ENCODE peak calls at places on chromosome 12, in eight cellular contexts. A is breast epithelium; V is AG20443; T is natural killer cell; O is IMR-90; K is amniotic stem cell; E is stimulated activated CD8-positive, alpha-beta memory T cell treated with anti-CD3 and anti-CD28 coated beads, Interleukin-4, amount 100 ng/mL, for 48 hours; I is activated T-cell treated with anti-CD3 and anti-CD28 coated beads, Interleukin-2, amount 50 U/mL, for 72 hours. U is an unnamed sample.

GRCh38 chr12:6326316-6326959 is 15.4 kb downstream of the TNFRSF1A start:
- DNase-seq in K (no peak), T (no peak), I (no peak), E (no peak), O (peak; percentile 52), A (no peak), V (peak; percentile 76), U (peak; percentile 75)

GRCh38 chr12:92136021-92136735 is 9.5 kb downstream of the BTG1 start:
- DNase-seq in V (no peak), A (no peak), T (no peak), K (no peak), E (no peak), I (no peak), O (no peak), U (no peak)

GRCh38 chr12:106204312-106204711 is 43.5 kb downstream of the CKAP4 start:
- DNase-seq in T (no peak), V (no peak), A (no peak), I (no peak), E (no peak), O (no peak), K (no peak), U (no peak)

GRCh38 chr12:132356686-132357622 is 27.6 kb upstream of the GALNT9 start:
- DNase-seq in I (no peak), V (peak; percentile 93), A (peak; percentile 27), E (no peak), K (no peak), T (no peak), O (peak; percentile 16), U (peak; percentile 64)

GRCh38 chr12:12979731-12980259 is 20.3 kb downstream of the HEBP1 start:
- DNase-seq in V (peak; percentile 89), E (no peak), T (no peak), K (peak; percentile 94), I (no peak), O (peak; percentile 98), A (no peak), U (peak; percentile 95)

GRCh38 chr12:118183155-118183554 is 47.2 kb downstream of the PEBP1 start:
- DNase-seq in A (no peak), E (no peak), K (no peak), T (no peak), V (no peak), I (no peak), O (no peak), U (no peak)

GRCh38 chr12:19154696-19155095 is 25.2 kb downstream of the PLEKHA5 start:
- DNase-seq in K (no peak), I (no peak), V (no peak), O (no peak), T (no peak), E (no peak), A (no peak), U (no peak)

GRCh38 chr12:104720346-104721064 is 237.6 kb downstream of the SLC41A2 start:
- DNase-seq in E (peak; percentile 68), V (peak; percentile 55), T (peak; percentile 46), A (no peak), I (peak; percentile 67), O (peak; percentile 47), K (no peak), U (no peak)

GRCh38 chr12:92208613-92209121 is 63.0 kb upstream of the BTG1 start:
- DNase-seq in A (no peak), V (peak; percentile 29), I (peak; percentile 46), O (peak; percentile 31), K (no peak), T (no peak), E (no peak), U (peak; percentile 43)

GRCh38 chr12:29389295-29389919 is 8.4 kb upstream of the ERGIC2 start:
- DNase-seq in O (no peak), V (no peak), I (no peak), E (no peak), T (no peak), K (no peak), A (no peak), U (no peak)

U was measured in foreskin fibroblast.